ENCODE peak calls at places on chromosomes 12 and 14, in four cellular contexts. Q is HepG2, T is HCT116, P is SK-N-SH. R is an unnamed sample.

GRCh38 chr12:123520567-123521474 is 12.7 kb downstream of the RILPL1 start:
- DNase-seq in P (no peak), T (no peak), Q (no peak), R (no peak)

GRCh38 chr12:26318661-26319068 is 123.3 kb downstream of the SSPN start:
- DNase-seq in P (no peak), Q (peak; percentile 73), T (no peak), R (peak; percentile 33)

GRCh38 chr14:64520699-64521098 is 16.1 kb downstream of the ZBTB1 start:
- DNase-seq in T (no peak), P (no peak), Q (no peak), R (no peak)

GRCh38 chr14:93108105-93108504 is 7.6 kb downstream of the ITPK1 start:
- DNase-seq in T (no peak), Q (no peak), P (no peak), R (no peak)

GRCh38 chr12:128840862-128841468 is 12.3 kb upstream of the GLT1D1 start:
- DNase-seq in Q (no peak), P (no peak), T (no peak), R (no peak)

GRCh38 chr12:20154060-20154459 is 214.3 kb upstream of the PDE3A start:
- DNase-seq in P (no peak), Q (no peak), T (no peak), R (no peak)

GRCh38 chr12:124466200-124467128 is 100.9 kb downstream of the NCOR2 start:
- DNase-seq in T (no peak), P (no peak), Q (no peak), R (no peak)

GRCh38 chr14:71403673-71404072 is 496.4 kb downstream of the PCNX1 start:
- DNase-seq in Q (peak; percentile 39), P (peak; percentile 47), T (peak; percentile 2), R (no peak)

GRCh38 chr12:98211914-98212695 is 303.3 kb upstream of the TMPO start:
- DNase-seq in Q (no peak), T (no peak), P (no peak), R (no peak)

GRCh38 chr12:24975425-24975824 is 26.5 kb upstream of the BCAT1 start:
- DNase-seq in P (peak; percentile 28), Q (no peak), T (no peak), R (peak; percentile 17)

GRCh38 chr14:101009531-101009930 is 106.0 kb upstream of the RTL1 start:
- DNase-seq in Q (no peak), P (no peak), T (no peak), R (no peak)

GRCh38 chr12:73159952-73160351 is 887.8 kb downstream of the TRHDE start:
- DNase-seq in Q (no peak), P (no peak), T (no peak), R (no peak)

GRCh38 chr12:130185455-130186100 is 23.3 kb downstream of the FZD10 start:
- DNase-seq in Q (no peak), P (no peak), T (no peak), R (no peak)

GRCh38 chr14:101491841-101492240 is 69.5 kb upstream of the DIO3 start:
- DNase-seq in P (no peak), Q (no peak), T (no peak), R (no peak)

GRCh38 chr12:112401903-112402498 is 7.4 kb downstream of the RPL6 start:
- DNase-seq in P (no peak), T (no peak), Q (no peak), R (no peak)

GRCh38 chr12:52232916-52233461 is at the start of gene KRT7:
- DNase-seq in T (no peak), Q (no peak), P (peak; percentile 25), R (no peak)

GRCh38 chr12:20426956-20427355 is 58.6 kb downstream of the PDE3A start:
- DNase-seq in P (no peak), T (no peak), Q (no peak), R (no peak)

GRCh38 chr12:92408072-92408900 is 262.6 kb upstream of the BTG1 start:
- DNase-seq in T (peak; percentile 40), P (peak; percentile 55), Q (peak; percentile 4), R (peak; percentile 38)

GRCh38 chr12:29574500-29574899 is 77.0 kb upstream of the OVCH1 start:
- DNase-seq in Q (no peak), T (no peak), P (no peak), R (no peak)

GRCh38 chr12:29578731-29579130 is 81.2 kb upstream of the OVCH1 start:
- DNase-seq in Q (no peak), P (no peak), T (no peak), R (no peak)

GRCh38 chr12:29580971-29581370 is 83.5 kb upstream of the OVCH1 start:
- DNase-seq in T (no peak), P (no peak), Q (no peak), R (no peak)

GRCh38 chr12:29581641-29582040 is 84.2 kb upstream of the OVCH1 start:
- DNase-seq in P (no peak), T (no peak), Q (no peak), R (no peak)

DNA sequence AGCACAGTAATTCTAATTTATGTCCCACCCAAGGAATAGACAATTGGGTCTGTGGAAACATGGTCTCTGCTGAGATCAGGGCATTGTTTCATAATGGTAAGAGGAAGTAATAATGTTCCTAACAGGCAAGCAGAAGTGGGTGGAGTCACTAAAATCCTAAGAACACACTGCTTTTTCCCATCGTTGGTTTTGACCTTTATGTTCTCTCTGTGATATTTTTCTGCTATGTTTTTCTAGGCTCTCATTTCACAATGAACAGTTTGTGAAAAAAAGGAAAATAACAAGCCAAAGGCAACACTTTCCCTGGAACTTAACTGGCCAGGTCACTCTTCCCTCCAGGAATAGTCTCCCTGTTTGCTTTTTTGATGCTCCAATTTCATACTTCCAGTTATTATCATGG is 80.6 kb upstream of the OVCH1 start:
- DNase-seq in P (no peak), T (no peak), Q (no peak), R (no peak)
- TF ChIP-seq ELF1 in P (no peak), T (no peak), Q (no peak), R (no peak)

GRCh38 chr14:89911018-89911919 is 43.3 kb downstream of the EFCAB11 start:
- DNase-seq in T (no peak), Q (peak; percentile 91), P (no peak), R (no peak)
- TF ChIP-seq ELF1 in T (no peak), Q (no peak), P (no peak), R (no peak)

GRCh38 chr14:38302034-38302433 is 46.1 kb upstream of the CLEC14A start:
- DNase-seq in T (no peak), Q (no peak), P (no peak), R (no peak)

GRCh38 chr14:38291681-38292459 is 36.0 kb upstream of the CLEC14A start:
- DNase-seq in Q (no peak), T (no peak), P (no peak), R (no peak)

GRCh38 chr14:38302966-38303365 is 47.1 kb upstream of the CLEC14A start:
- DNase-seq in P (no peak), T (no peak), Q (no peak), R (no peak)

GRCh38 chr14:38297681-38298080 is 41.8 kb upstream of the CLEC14A start:
- DNase-seq in P (no peak), Q (no peak), T (no peak), R (no peak)
- TF ChIP-seq ELF1 in P (no peak), Q (no peak), T (no peak), R (no peak)

GRCh38 chr12:109550310-109550680 is 23.0 kb downstream of the MMAB start:
- DNase-seq in P (no peak), Q (no peak), T (no peak), R (no peak)
- TF ChIP-seq ELF1 in P (no peak), Q (no peak), T (no peak), R (no peak)

GRCh38 chr12:42757735-42758134 is 168.2 kb upstream of the PRICKLE1 start:
- DNase-seq in T (no peak), Q (no peak), P (no peak), R (no peak)

GRCh38 chr12:42759622-42760273 is 170.2 kb upstream of the PRICKLE1 start:
- DNase-seq in P (no peak), T (no peak), Q (no peak), R (no peak)

GRCh38 chr12:42758806-42759205 is 169.3 kb upstream of the PRICKLE1 start:
- DNase-seq in Q (no peak), T (no peak), P (no peak), R (no peak)

GRCh38 chr12:42760550-42760949 is 171.0 kb upstream of the PRICKLE1 start:
- DNase-seq in P (no peak), Q (no peak), T (no peak), R (no peak)

GRCh38 chr12:42756841-42757661 is 167.5 kb upstream of the PRICKLE1 start:
- DNase-seq in P (no peak), T (peak; percentile 85), Q (no peak), R (no peak)
- TF ChIP-seq ELF1 in P (no peak), T (no peak), Q (no peak), R (no peak)

GRCh38 chr12:15173142-15173541 is 48.1 kb downstream of the RERG start:
- DNase-seq in Q (no peak), P (no peak), T (no peak), R (no peak)

GRCh38 chr12:15168279-15168678 is 52.9 kb downstream of the RERG start:
- DNase-seq in Q (no peak), T (no peak), P (no peak), R (no peak)

GRCh38 chr12:15172423-15172822 is 48.8 kb downstream of the RERG start:
- DNase-seq in Q (no peak), P (no peak), T (no peak), R (no peak)

DNA sequence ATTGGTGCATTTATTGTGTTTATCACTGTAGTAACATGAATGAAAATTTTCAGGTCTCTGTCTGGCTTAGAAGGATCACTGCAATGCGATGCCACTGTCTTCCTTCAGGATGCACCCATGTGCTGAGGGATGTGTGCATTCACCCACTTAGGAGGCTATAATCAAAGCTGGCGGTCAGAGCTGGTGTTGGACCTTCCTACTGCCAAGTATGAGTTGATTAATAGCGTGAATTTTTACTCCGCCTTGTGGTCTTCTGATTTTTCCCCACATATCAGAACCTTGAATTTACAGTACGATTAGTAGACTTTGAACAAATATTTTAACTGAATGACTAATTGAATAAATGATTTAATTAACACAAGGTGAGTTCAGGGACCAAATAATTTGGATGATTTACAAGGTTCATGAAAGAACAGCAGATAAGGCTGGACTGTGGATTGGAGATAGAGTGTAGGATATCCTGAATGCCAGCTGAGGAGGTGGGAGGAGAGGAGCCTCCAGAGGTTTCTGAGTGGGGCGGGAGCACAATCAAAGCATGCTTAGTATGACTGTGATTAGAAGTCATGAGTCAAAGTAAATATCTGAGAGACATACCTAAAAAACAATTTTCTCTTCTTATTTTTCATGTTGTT is 50.1 kb downstream of the RERG start:
- DNase-seq in P (no peak), T (no peak), Q (no peak), R (no peak)
- TF ChIP-seq ELF1 in P (no peak), T (no peak), Q (no peak), R (no peak)

DNA sequence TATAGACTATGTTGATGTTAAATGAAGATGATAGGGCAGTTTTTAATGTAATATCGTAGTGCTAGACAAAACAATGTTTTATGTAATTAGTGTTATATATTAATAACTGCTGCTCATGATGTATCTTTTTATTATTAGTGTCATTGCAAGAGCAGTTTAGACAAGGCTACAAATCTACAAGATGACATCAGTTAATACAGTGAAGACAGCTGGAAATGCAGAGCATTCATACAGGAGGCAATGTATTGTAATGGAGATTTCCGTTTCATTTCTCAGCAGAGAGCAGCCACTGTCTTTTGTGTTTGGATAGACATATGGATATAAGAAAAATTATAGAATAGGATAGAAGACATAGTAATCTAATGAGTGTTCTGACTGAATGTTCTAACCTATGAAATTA is 178.0 kb downstream of the FOXG1 start:
- DNase-seq in T (no peak), Q (no peak), P (no peak), R (no peak)
- TF ChIP-seq ELF1 in T (no peak), Q (no peak), P (no peak), R (no peak)

R was measured in K562.